ENCODE peak calls at places on chromosome 9, in seven cellular contexts. Q is stimulated activated CD4-positive, alpha-beta T cell treated with anti-CD3 and anti-CD28 coated beads, Interleukin-15, amount 100 ng/mL, for 1 hour; N is T follicular helper cell; T is amygdala; Z is heart left ventricle; S is anterior cingulate cortex; M is NCI-H774. O is an unnamed sample.

GRCh38 chr9:79578891-79579290 is 7.1 kb downstream of the TLE4 start:
- DNase-seq in Q (no peak), N (no peak), T (no peak), Z (no peak), S (no peak), M (no peak), O (no peak)

GRCh38 chr9:98310752-98311392 is 55.4 kb upstream of the TBC1D2 start:
- DNase-seq in Q (no peak), N (no peak), T (no peak), Z (no peak), S (no peak), M (no peak), O (no peak)

GRCh38 chr9:106286249-106286648 is 576.7 kb upstream of the ZNF462 start:
- DNase-seq in Q (no peak), N (no peak), T (no peak), Z (no peak), S (no peak), M (no peak), O (no peak)

GRCh38 chr9:99845063-99845462 is 23.4 kb downstream of the NR4A3 start:
- DNase-seq in Q (no peak), N (no peak), T (no peak), Z (no peak), S (no peak), M (no peak), O (no peak)

GRCh38 chr9:92963831-92964606 is 16.7 kb downstream of the FGD3 start:
- DNase-seq in Q (peak; percentile 43), N (peak; percentile 58), T (no peak), Z (no peak), S (no peak), M (no peak), O (no peak)

GRCh38 chr9:12699529-12699928 is 6.3 kb downstream of the TYRP1 start:
- DNase-seq in Q (no peak), N (no peak), T (no peak), Z (no peak), S (no peak), M (no peak), O (no peak)

GRCh38 chr9:27673626-27674025 is 100.3 kb upstream of the C9orf72 start:
- DNase-seq in Q (no peak), N (no peak), T (no peak), Z (no peak), S (no peak), M (no peak), O (no peak)

GRCh38 chr9:109886617-109887016 is 106.6 kb downstream of the PALM2AKAP2 start:
- DNase-seq in Q (no peak), N (no peak), T (no peak), Z (no peak), S (no peak), M (no peak), O (no peak)

GRCh38 chr9:124306098-124306735 is 48.5 kb downstream of the NEK6 start:
- DNase-seq in Q (no peak), N (no peak), T (no peak), Z (no peak), S (no peak), M (no peak), O (no peak)

GRCh38 chr9:11038956-11039355 is 426.2 kb upstream of the PTPRD start:
- DNase-seq in Q (no peak), N (no peak), T (no peak), Z (no peak), S (no peak), M (no peak), O (no peak)

GRCh38 chr9:35710818-35711500 is 21.0 kb downstream of the TLN1 start:
- DNase-seq in Q (no peak), N (no peak), T (no peak), Z (no peak), S (no peak), M (no peak), O (no peak)

GRCh38 chr9:136533775-136534157 is 12.1 kb downstream of the NOTCH1 start:
- DNase-seq in Q (peak; percentile 61), N (peak; percentile 63), T (no peak), Z (no peak), S (no peak), M (no peak), O (no peak)

GRCh38 chr9:126407125-126407870 is 80.7 kb downstream of the MVB12B start:
- DNase-seq in Q (no peak), N (no peak), T (no peak), Z (no peak), S (no peak), M (peak; percentile 35), O (no peak)

GRCh38 chr9:120934271-120934670 is 7.7 kb upstream of the TRAF1 start:
- DNase-seq in Q (no peak), N (no peak), T (no peak), Z (no peak), S (no peak), M (no peak), O (no peak)

GRCh38 chr9:126000731-126001580 is 253.8 kb downstream of the PBX3 start:
- DNase-seq in Q (no peak), N (no peak), T (no peak), Z (no peak), S (no peak), M (no peak), O (no peak)

O was measured in NCI-H510A treated with DMSO at 0.1 percent for 48 hours.